ENCODE peak calls at places on chromosome 13, in seven cellular contexts. Y, P, H, A, S, M and K are unnamed samples.

GRCh38 chr13:114079601-114080536 is 52.6 kb downstream of the RASA3 start:
- DNase-seq in P (peak), A (no peak), S (no peak), Y (no peak), H (no peak), M (peak), K (no peak)

GRCh38 chr13:43425234-43425633 is 361.5 kb downstream of the ENOX1 start:
- DNase-seq in S (no peak), Y (no peak), A (no peak), M (peak), P (no peak), H (no peak), K (no peak)

GRCh38 chr13:110665491-110666254 is 40.2 kb downstream of the CARS2 start:
- DNase-seq in A (no peak), M (no peak), S (no peak), P (no peak), H (no peak), Y (no peak), K (no peak)

GRCh38 chr13:26819067-26819466 is 58.5 kb upstream of the GPR12 start:
- DNase-seq in H (no peak), Y (no peak), P (no peak), S (no peak), M (no peak), A (no peak), K (no peak)

GRCh38 chr13:36509369-36509768 is 77.1 kb downstream of the CCNA1 start:
- DNase-seq in S (no peak), H (no peak), M (peak), Y (no peak), P (no peak), A (no peak), K (no peak)

GRCh38 chr13:67943116-67943515 is 713.0 kb upstream of the PCDH9 start:
- DNase-seq in Y (no peak), P (no peak), M (no peak), H (no peak), S (no peak), A (no peak), K (no peak)

GRCh38 chr13:97426695-97427094 is 7.3 kb upstream of the RAP2A start:
- DNase-seq in A (no peak), P (no peak), S (no peak), M (no peak), Y (no peak), H (no peak), K (no peak)

GRCh38 chr13:36817996-36818395 is 1.0 kb upstream of the RFXAP start:
- DNase-seq in H (no peak), Y (no peak), S (no peak), M (no peak), A (no peak), P (no peak), K (no peak)

GRCh38 chr13:101785858-101786257 is 333.4 kb downstream of the ITGBL1 start:
- DNase-seq in H (peak), S (peak), M (peak), P (no peak), Y (peak), A (peak), K (no peak)

DNA sequence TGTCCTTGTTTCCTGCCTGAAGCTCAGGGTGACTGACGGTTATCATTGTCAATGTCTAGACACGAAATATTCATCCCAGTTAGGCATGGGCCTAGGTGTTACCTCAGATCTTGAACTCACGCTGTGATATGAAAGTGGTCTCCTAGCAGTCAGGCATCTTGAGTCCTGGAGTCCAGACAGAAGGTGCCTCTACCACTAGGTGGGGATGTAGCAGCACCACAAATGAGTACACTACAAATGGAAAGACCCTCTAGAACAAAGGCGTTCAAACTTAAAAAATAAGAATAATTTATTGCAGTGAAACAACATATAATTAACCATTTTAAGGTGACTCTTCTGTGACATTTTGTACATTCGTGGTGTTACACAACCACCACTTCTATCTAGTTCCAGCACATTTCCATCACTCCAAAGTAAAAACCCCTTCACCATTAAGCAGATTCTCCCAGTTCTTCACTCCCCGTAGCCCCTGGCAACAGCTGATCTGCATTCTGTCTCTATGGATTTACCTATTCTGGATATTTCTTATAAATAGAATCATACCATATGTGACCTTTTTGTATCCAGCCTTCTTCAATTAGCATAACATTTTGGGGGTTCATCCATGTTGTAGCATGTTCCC is 11.9 kb upstream of the FRY start:
- DNase-seq in P (peak), A (peak), Y (peak), M (peak), H (peak), S (peak), K (peak)
- TF ChIP-seq CTCF in P (peak), A (peak), Y (peak), M (peak), H (peak), S (peak), K (peak)

GRCh38 chr13:93002071-93002470 is 224.5 kb upstream of the GPC6 start:
- DNase-seq in A (no peak), Y (no peak), S (no peak), P (no peak), M (no peak), H (peak), K (no peak)

GRCh38 chr13:93007928-93008327 is 218.7 kb upstream of the GPC6 start:
- DNase-seq in P (no peak), H (no peak), S (no peak), M (no peak), A (no peak), Y (no peak), K (no peak)

GRCh38 chr13:93003531-93003930 is 223.1 kb upstream of the GPC6 start:
- DNase-seq in A (no peak), P (no peak), H (no peak), Y (no peak), M (no peak), S (no peak), K (no peak)

DNA sequence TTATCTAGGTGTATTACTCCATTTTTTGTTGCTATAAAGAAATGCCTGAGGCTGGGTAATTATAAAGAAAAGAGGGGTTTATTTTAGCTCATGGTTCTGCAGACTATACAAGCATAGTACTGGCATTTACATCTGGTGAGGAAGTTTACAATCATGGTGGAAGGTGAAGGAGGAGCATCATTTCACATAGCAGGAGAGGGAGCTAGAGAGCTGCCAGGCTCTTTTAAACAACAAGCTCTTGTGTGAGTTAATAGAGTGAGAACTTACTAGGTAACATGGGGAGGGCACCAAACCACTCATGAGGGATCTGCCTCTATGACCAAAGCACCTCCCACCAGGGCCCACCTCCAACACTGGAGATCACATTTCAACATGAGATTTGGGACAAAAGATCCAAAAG is 221.7 kb upstream of the GPC6 start:
- DNase-seq in S (peak), H (no peak), A (no peak), M (peak), Y (no peak), P (no peak), K (no peak)
- TF ChIP-seq CTCF in S (peak), H (peak), A (no peak), M (peak), Y (no peak), P (no peak), K (peak)

GRCh38 chr13:50080158-50080855 is 65.1 kb downstream of the KCNRG start:
- DNase-seq in M (peak), P (peak), H (peak), A (peak), S (peak), Y (peak), K (no peak)
- TF ChIP-seq CTCF in M (no peak), P (no peak), H (no peak), A (no peak), S (no peak), Y (no peak), K (no peak)

GRCh38 chr13:34420975-34421719 is 520.9 kb upstream of the NBEA start:
- DNase-seq in P (no peak), S (peak), M (no peak), Y (no peak), A (no peak), H (no peak), K (no peak)
- TF ChIP-seq CTCF in P (no peak), S (peak), M (peak), Y (peak), A (no peak), H (no peak), K (no peak)